ENCODE peak calls at places on chromosomes 7 and 10, in five cellular contexts. One of them, this sample, is unnamed.

GRCh38 chr10:99905971-99906370 is 103.8 kb downstream of the DNMBP start:
- DNase-seq in stimulated activated CD8-positive, alpha-beta memory T cell treated with anti-CD3 and anti-CD28 coated beads, Interleukin-7, amount 100 ng/mL, for 24 hours: no peak
- DNase-seq in amniotic epithelial cell: no peak
- DNase-seq in thoracic aorta: no peak
- DNase-seq in T-helper 2 cell: no peak
- DNase-seq in this sample: no peak

GRCh38 chr7:130360518-130360917 is 15.9 kb downstream of the CPA5 start:
- DNase-seq in stimulated activated CD8-positive, alpha-beta memory T cell treated with anti-CD3 and anti-CD28 coated beads, Interleukin-7, amount 100 ng/mL, for 24 hours: no peak
- DNase-seq in amniotic epithelial cell: no peak
- DNase-seq in thoracic aorta: no peak
- DNase-seq in T-helper 2 cell: no peak
- DNase-seq in this sample: no peak

GRCh38 chr10:9825491-9826018 is 1192.1 kb upstream of the CELF2 start:
- DNase-seq in stimulated activated CD8-positive, alpha-beta memory T cell treated with anti-CD3 and anti-CD28 coated beads, Interleukin-7, amount 100 ng/mL, for 24 hours: no peak
- DNase-seq in amniotic epithelial cell: peak; percentile 82
- DNase-seq in thoracic aorta: no peak
- DNase-seq in T-helper 2 cell: no peak
- DNase-seq in this sample: no peak

GRCh38 chr7:134613623-134614347 is 32.9 kb upstream of the BPGM start:
- DNase-seq in stimulated activated CD8-positive, alpha-beta memory T cell treated with anti-CD3 and anti-CD28 coated beads, Interleukin-7, amount 100 ng/mL, for 24 hours: no peak
- DNase-seq in amniotic epithelial cell: peak; percentile 95
- DNase-seq in thoracic aorta: no peak
- DNase-seq in T-helper 2 cell: no peak
- DNase-seq in this sample: peak; percentile 52

GRCh38 chr10:12844796-12845524 is 156.6 kb downstream of the CCDC3 start:
- DNase-seq in stimulated activated CD8-positive, alpha-beta memory T cell treated with anti-CD3 and anti-CD28 coated beads, Interleukin-7, amount 100 ng/mL, for 24 hours: no peak
- DNase-seq in amniotic epithelial cell: peak; percentile 55
- DNase-seq in thoracic aorta: no peak
- DNase-seq in T-helper 2 cell: no peak
- DNase-seq in this sample: no peak

GRCh38 chr10:105793071-105793470 is 1152.0 kb downstream of the SORCS3 start:
- DNase-seq in stimulated activated CD8-positive, alpha-beta memory T cell treated with anti-CD3 and anti-CD28 coated beads, Interleukin-7, amount 100 ng/mL, for 24 hours: no peak
- DNase-seq in amniotic epithelial cell: peak; percentile 40
- DNase-seq in thoracic aorta: no peak
- DNase-seq in T-helper 2 cell: no peak
- DNase-seq in this sample: no peak

GRCh38 chr10:71040326-71040725 is 152.0 kb upstream of the PCBD1 start:
- DNase-seq in stimulated activated CD8-positive, alpha-beta memory T cell treated with anti-CD3 and anti-CD28 coated beads, Interleukin-7, amount 100 ng/mL, for 24 hours: no peak
- DNase-seq in amniotic epithelial cell: no peak
- DNase-seq in thoracic aorta: no peak
- DNase-seq in T-helper 2 cell: no peak
- DNase-seq in this sample: no peak

GRCh38 chr7:41501016-41501415 is 201.9 kb downstream of the INHBA start:
- DNase-seq in stimulated activated CD8-positive, alpha-beta memory T cell treated with anti-CD3 and anti-CD28 coated beads, Interleukin-7, amount 100 ng/mL, for 24 hours: no peak
- DNase-seq in amniotic epithelial cell: no peak
- DNase-seq in thoracic aorta: no peak
- DNase-seq in T-helper 2 cell: no peak
- DNase-seq in this sample: no peak

GRCh38 chr10:45444976-45445898 is 71.2 kb downstream of the ALOX5 start:
- DNase-seq in stimulated activated CD8-positive, alpha-beta memory T cell treated with anti-CD3 and anti-CD28 coated beads, Interleukin-7, amount 100 ng/mL, for 24 hours: no peak
- DNase-seq in amniotic epithelial cell: no peak
- DNase-seq in thoracic aorta: no peak
- DNase-seq in T-helper 2 cell: no peak
- DNase-seq in this sample: no peak

GRCh38 chr7:100942038-100942774 is 7.1 kb upstream of the MUC3A start:
- DNase-seq in stimulated activated CD8-positive, alpha-beta memory T cell treated with anti-CD3 and anti-CD28 coated beads, Interleukin-7, amount 100 ng/mL, for 24 hours: no peak
- DNase-seq in amniotic epithelial cell: peak; percentile 62
- DNase-seq in thoracic aorta: no peak
- DNase-seq in T-helper 2 cell: no peak
- DNase-seq in this sample: no peak

GRCh38 chr7:51279391-51280023 is 37.1 kb downstream of the COBL start:
- DNase-seq in stimulated activated CD8-positive, alpha-beta memory T cell treated with anti-CD3 and anti-CD28 coated beads, Interleukin-7, amount 100 ng/mL, for 24 hours: no peak
- DNase-seq in amniotic epithelial cell: no peak
- DNase-seq in thoracic aorta: no peak
- DNase-seq in T-helper 2 cell: no peak
- DNase-seq in this sample: no peak

GRCh38 chr7:50733552-50733951 is 49.1 kb downstream of the GRB10 start:
- DNase-seq in stimulated activated CD8-positive, alpha-beta memory T cell treated with anti-CD3 and anti-CD28 coated beads, Interleukin-7, amount 100 ng/mL, for 24 hours: no peak
- DNase-seq in amniotic epithelial cell: peak; percentile 83
- DNase-seq in thoracic aorta: no peak
- DNase-seq in T-helper 2 cell: no peak
- DNase-seq in this sample: no peak

GRCh38 chr7:74061840-74062539 is 21.6 kb upstream of the LIMK1 start:
- DNase-seq in stimulated activated CD8-positive, alpha-beta memory T cell treated with anti-CD3 and anti-CD28 coated beads, Interleukin-7, amount 100 ng/mL, for 24 hours: no peak
- DNase-seq in amniotic epithelial cell: peak; percentile 95
- DNase-seq in thoracic aorta: peak; percentile 70
- DNase-seq in T-helper 2 cell: peak; percentile 74
- DNase-seq in this sample: peak; percentile 73

GRCh38 chr7:136405931-136406777 is 429.0 kb upstream of the MTPN start:
- DNase-seq in stimulated activated CD8-positive, alpha-beta memory T cell treated with anti-CD3 and anti-CD28 coated beads, Interleukin-7, amount 100 ng/mL, for 24 hours: no peak
- DNase-seq in amniotic epithelial cell: peak; percentile 60
- DNase-seq in thoracic aorta: no peak
- DNase-seq in T-helper 2 cell: no peak
- DNase-seq in this sample: peak; percentile 21

GRCh38 chr10:103685880-103686669 is 169.3 kb downstream of the SH3PXD2A start:
- DNase-seq in stimulated activated CD8-positive, alpha-beta memory T cell treated with anti-CD3 and anti-CD28 coated beads, Interleukin-7, amount 100 ng/mL, for 24 hours: peak; percentile 53
- DNase-seq in amniotic epithelial cell: peak; percentile 93
- DNase-seq in thoracic aorta: no peak
- DNase-seq in T-helper 2 cell: peak; percentile 34
- DNase-seq in this sample: peak; percentile 68

GRCh38 chr7:4849390-4849789 is 12.4 kb downstream of the PAPOLB start:
- DNase-seq in stimulated activated CD8-positive, alpha-beta memory T cell treated with anti-CD3 and anti-CD28 coated beads, Interleukin-7, amount 100 ng/mL, for 24 hours: no peak
- DNase-seq in amniotic epithelial cell: peak; percentile 32
- DNase-seq in thoracic aorta: no peak
- DNase-seq in T-helper 2 cell: no peak
- DNase-seq in this sample: peak; percentile 9

GRCh38 chr10:61286695-61287094 is 166.5 kb downstream of the TMEM26 start:
- DNase-seq in stimulated activated CD8-positive, alpha-beta memory T cell treated with anti-CD3 and anti-CD28 coated beads, Interleukin-7, amount 100 ng/mL, for 24 hours: no peak
- DNase-seq in amniotic epithelial cell: no peak
- DNase-seq in thoracic aorta: no peak
- DNase-seq in T-helper 2 cell: peak; percentile 7
- DNase-seq in this sample: no peak

GRCh38 chr7:124152859-124153692 is 120.2 kb upstream of the TMEM229A start:
- DNase-seq in stimulated activated CD8-positive, alpha-beta memory T cell treated with anti-CD3 and anti-CD28 coated beads, Interleukin-7, amount 100 ng/mL, for 24 hours: no peak
- DNase-seq in amniotic epithelial cell: peak; percentile 82
- DNase-seq in thoracic aorta: no peak
- DNase-seq in T-helper 2 cell: no peak
- DNase-seq in this sample: peak; percentile 3